ENCODE peak calls at places on chromosome 19, in ten cellular contexts. S is astrocyte; H is body of pancreas; U is fibroblast of lung; W is left ventricle myocardium inferior; C is OCI-LY7; B is CD4-positive, alpha-beta T cell; O is lung; G is caudate nucleus; F is neuronal stem cell. A is an unnamed sample.

GRCh38 chr19:34480971-34481821 is at the start of gene WTIP:
- DNase-seq in S (peak), H (peak), U (peak), W (peak), C (no peak), B (no peak), O (peak), G (no peak), F (peak), A (no peak)

GRCh38 chr19:48873476-48874308 is 1.5 kb downstream of the PPP1R15A start:
- DNase-seq in S (no peak), H (no peak), U (no peak), W (no peak), C (no peak), B (no peak), O (no peak), G (no peak), F (no peak), A (no peak)

GRCh38 chr19:44816301-44816700 is 7.4 kb downstream of the BCAM start:
- DNase-seq in S (no peak), H (no peak), U (no peak), W (no peak), C (no peak), B (no peak), O (no peak), G (no peak), F (no peak), A (no peak)

GRCh38 chr19:3723883-3724282 is 15.7 kb downstream of the TJP3 start:
- DNase-seq in S (no peak), H (no peak), U (no peak), W (no peak), C (no peak), B (no peak), O (no peak), G (no peak), F (no peak), A (no peak)

GRCh38 chr19:1373534-1374249 is 10.0 kb upstream of the NDUFS7 start:
- DNase-seq in S (no peak), H (peak), U (peak), W (peak), C (no peak), B (no peak), O (no peak), G (no peak), F (no peak), A (no peak)

GRCh38 chr19:38656171-38656981 is 8.9 kb downstream of the ACTN4 start:
- DNase-seq in S (peak), H (no peak), U (peak), W (no peak), C (no peak), B (no peak), O (no peak), G (peak), F (no peak), A (no peak)

GRCh38 chr19:2534374-2535050 is 58.6 kb downstream of the GADD45B start:
- DNase-seq in S (no peak), H (no peak), U (no peak), W (no peak), C (no peak), B (no peak), O (no peak), G (no peak), F (no peak), A (no peak)

GRCh38 chr19:35500611-35501010 is 10.3 kb upstream of the KRTDAP start:
- DNase-seq in S (no peak), H (no peak), U (no peak), W (no peak), C (no peak), B (no peak), O (no peak), G (no peak), F (no peak), A (no peak)

GRCh38 chr19:30091856-30092255 is 149.8 kb downstream of the URI1 start:
- DNase-seq in S (no peak), H (no peak), U (no peak), W (no peak), C (no peak), B (no peak), O (no peak), G (no peak), F (no peak), A (no peak)

GRCh38 chr19:31274964-31275319 is 74.3 kb downstream of the TSHZ3 start:
- DNase-seq in S (no peak), H (no peak), U (no peak), W (no peak), C (no peak), B (no peak), O (no peak), G (no peak), F (no peak), A (no peak)

GRCh38 chr19:37227996-37228395 is 10.0 kb downstream of the ZNF383 start:
- DNase-seq in S (no peak), H (peak), U (no peak), W (no peak), C (peak), B (no peak), O (no peak), G (no peak), F (no peak), A (peak)

GRCh38 chr19:21604941-21605548 is 99.6 kb downstream of the ZNF429 start:
- DNase-seq in S (peak), H (peak), U (peak), W (no peak), C (no peak), B (no peak), O (no peak), G (no peak), F (no peak), A (no peak)

GRCh38 chr19:2949939-2950285 is 5.1 kb upstream of the ZNF77 start:
- DNase-seq in S (peak), H (peak), U (no peak), W (no peak), C (peak), B (no peak), O (peak), G (no peak), F (no peak), A (no peak)

GRCh38 chr19:1181606-1182005 is 7.5 kb upstream of the SBNO2 start:
- DNase-seq in S (no peak), H (peak), U (no peak), W (no peak), C (no peak), B (no peak), O (peak), G (no peak), F (no peak), A (no peak)

GRCh38 chr19:49145485-49146407 is 9.4 kb downstream of the HRC start:
- DNase-seq in S (peak), H (peak), U (peak), W (peak), C (peak), B (peak), O (peak), G (peak), F (peak), A (peak)

GRCh38 chr19:49672131-49672919 is 4.7 kb upstream of the PRMT1 start:
- DNase-seq in S (peak), H (peak), U (peak), W (peak), C (peak), B (peak), O (peak), G (peak), F (no peak), A (peak)

GRCh38 chr19:4575978-4576933 is 16.8 kb upstream of the SEMA6B start:
- DNase-seq in S (peak), H (peak), U (peak), W (peak), C (peak), B (peak), O (peak), G (no peak), F (no peak), A (peak)

GRCh38 chr19:7516878-7517277 is 975 bp downstream of the ZNF358 start:
- DNase-seq in S (no peak), H (no peak), U (no peak), W (no peak), C (no peak), B (no peak), O (no peak), G (no peak), F (no peak), A (no peak)

GRCh38 chr19:7242601-7243258 is 51.5 kb downstream of the INSR start:
- DNase-seq in S (peak), H (no peak), U (peak), W (no peak), C (peak), B (no peak), O (no peak), G (no peak), F (no peak), A (no peak)

GRCh38 chr19:19459707-19460251 is 54.3 kb downstream of the GATAD2A start:
- DNase-seq in S (peak), H (peak), U (peak), W (peak), C (peak), B (peak), O (no peak), G (no peak), F (no peak), A (peak)

GRCh38 chr19:44573183-44573582 is 40.2 kb upstream of the IGSF23 start:
- DNase-seq in S (no peak), H (no peak), U (no peak), W (no peak), C (no peak), B (no peak), O (no peak), G (no peak), F (no peak), A (no peak)

GRCh38 chr19:45934551-45935230 is 20.1 kb upstream of the NANOS2 start:
- DNase-seq in S (no peak), H (no peak), U (no peak), W (no peak), C (no peak), B (no peak), O (no peak), G (no peak), F (no peak), A (no peak)

GRCh38 chr19:33177417-33177976 is 16.6 kb upstream of the LRP3 start:
- DNase-seq in S (no peak), H (peak), U (no peak), W (no peak), C (no peak), B (peak), O (no peak), G (no peak), F (no peak), A (no peak)

GRCh38 chr19:48445256-48445605 is 552 bp upstream of the GRWD1 start:
- DNase-seq in S (peak), H (peak), U (peak), W (no peak), C (no peak), B (no peak), O (no peak), G (peak), F (no peak), A (no peak)

GRCh38 chr19:2618611-2619010 is 83.9 kb downstream of the GNG7 start:
- DNase-seq in S (peak), H (peak), U (peak), W (peak), C (peak), B (peak), O (peak), G (no peak), F (no peak), A (peak)

GRCh38 chr19:1941146-1942077 is at the start of gene CSNK1G2:
- DNase-seq in S (no peak), H (no peak), U (no peak), W (no peak), C (no peak), B (no peak), O (peak), G (no peak), F (no peak), A (no peak)

GRCh38 chr19:49324801-49325491 is at the start of gene SLC6A16:
- DNase-seq in S (no peak), H (no peak), U (no peak), W (no peak), C (no peak), B (no peak), O (peak), G (no peak), F (no peak), A (no peak)

GRCh38 chr19:46972301-46972700 is 47.3 kb upstream of the NPAS1 start:
- DNase-seq in S (no peak), H (no peak), U (peak), W (no peak), C (no peak), B (no peak), O (no peak), G (no peak), F (no peak), A (no peak)

GRCh38 chr19:46639356-46640061 is 3.5 kb upstream of the GNG8 start:
- DNase-seq in S (peak), H (peak), U (peak), W (peak), C (no peak), B (no peak), O (no peak), G (no peak), F (no peak), A (no peak)

DNA sequence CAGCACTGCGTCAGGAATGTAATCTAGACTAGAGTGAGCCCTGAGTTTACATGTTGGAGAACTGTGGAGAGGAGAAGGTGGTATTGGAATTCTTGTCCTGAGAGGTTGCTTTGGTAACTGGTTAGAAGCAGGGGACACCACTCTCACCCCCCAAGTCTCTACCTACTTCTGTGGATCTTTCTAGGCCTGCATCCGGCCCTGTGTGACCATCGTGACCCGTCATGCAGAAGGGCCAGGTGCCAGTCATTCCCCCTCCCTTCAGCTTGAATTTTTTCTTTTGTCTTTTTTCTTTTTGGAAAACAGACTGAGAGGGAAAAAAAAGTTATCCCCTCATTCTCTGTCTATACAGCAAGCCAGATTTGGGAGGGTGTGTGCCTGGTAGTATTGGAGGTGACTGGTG is 31.8 kb downstream of the NFIX start:
- DNase-seq in S (no peak), H (no peak), U (no peak), W (no peak), C (no peak), B (no peak), O (no peak), G (no peak), F (no peak), A (no peak)
- H3K27ac ChIP-seq in S (peak), H (peak), U (peak), W (peak), C (no peak), B (no peak), O (peak), G (peak), F (no peak), A (no peak)

GRCh38 chr19:56838930-56839664 is 1.4 kb downstream of the PEG3 start:
- DNase-seq in S (peak), H (peak), U (peak), W (peak), C (no peak), B (no peak), O (peak), G (peak), F (peak), A (no peak)

GRCh38 chr19:56842421-56842820 is 1.9 kb upstream of the PEG3 start:
- DNase-seq in S (no peak), H (no peak), U (no peak), W (no peak), C (no peak), B (no peak), O (no peak), G (no peak), F (no peak), A (no peak)

GRCh38 chr19:56841194-56841546 is 644 bp upstream of the PEG3 start:
- DNase-seq in S (no peak), H (no peak), U (no peak), W (no peak), C (no peak), B (no peak), O (no peak), G (no peak), F (no peak), A (no peak)

GRCh38 chr19:56839665-56840451 is 668 bp downstream of the PEG3 start:
- DNase-seq in S (no peak), H (peak), U (peak), W (peak), C (no peak), B (no peak), O (peak), G (peak), F (peak), A (no peak)

GRCh38 chr19:56840452-56841193 is at the start of the genes PEG3 and ZIM2:
- DNase-seq in S (no peak), H (peak), U (peak), W (peak), C (no peak), B (no peak), O (no peak), G (peak), F (peak), A (no peak)
- H3K27ac ChIP-seq in S (no peak), H (peak), U (no peak), W (peak), C (no peak), B (no peak), O (no peak), G (peak), F (peak), A (no peak)

GRCh38 chr19:13696839-13697238 is 67.5 kb upstream of the MRI1 start:
- DNase-seq in S (no peak), H (no peak), U (no peak), W (no peak), C (no peak), B (no peak), O (no peak), G (no peak), F (no peak), A (no peak)
- H3K27ac ChIP-seq in S (no peak), H (no peak), U (no peak), W (no peak), C (no peak), B (no peak), O (no peak), G (no peak), F (no peak), A (no peak)

DNA sequence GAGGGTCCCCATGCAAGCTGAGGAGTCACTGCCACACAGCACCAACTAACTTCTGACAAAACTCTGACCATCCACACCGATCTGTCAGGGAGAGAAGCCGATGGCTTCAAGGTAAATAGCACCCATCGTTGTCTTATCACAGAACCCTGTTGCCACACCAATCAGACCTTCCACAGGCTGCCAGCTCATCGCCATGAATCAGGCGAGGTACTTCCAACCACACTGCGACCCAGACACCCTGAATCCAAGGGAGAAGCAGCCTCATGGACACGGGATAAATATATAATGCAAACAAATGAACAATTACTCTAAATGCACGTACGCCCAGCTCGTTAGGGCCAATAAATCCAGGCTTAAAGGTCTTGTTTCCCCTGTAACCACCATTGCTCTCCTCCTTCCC is 20.8 kb downstream of the RANBP3 start:
- DNase-seq in S (peak), H (no peak), U (no peak), W (no peak), C (no peak), B (no peak), O (no peak), G (no peak), F (no peak), A (no peak)
- H3K27ac ChIP-seq in S (no peak), H (peak), U (no peak), W (peak), C (no peak), B (no peak), O (no peak), G (no peak), F (no peak), A (no peak)

GRCh38 chr19:16121967-16122366 is 10.3 kb downstream of the RAB8A start:
- DNase-seq in S (no peak), H (no peak), U (no peak), W (no peak), C (no peak), B (no peak), O (no peak), G (no peak), F (no peak), A (no peak)
- H3K27ac ChIP-seq in S (no peak), H (no peak), U (no peak), W (no peak), C (no peak), B (no peak), O (no peak), G (no peak), F (no peak), A (no peak)

DNA sequence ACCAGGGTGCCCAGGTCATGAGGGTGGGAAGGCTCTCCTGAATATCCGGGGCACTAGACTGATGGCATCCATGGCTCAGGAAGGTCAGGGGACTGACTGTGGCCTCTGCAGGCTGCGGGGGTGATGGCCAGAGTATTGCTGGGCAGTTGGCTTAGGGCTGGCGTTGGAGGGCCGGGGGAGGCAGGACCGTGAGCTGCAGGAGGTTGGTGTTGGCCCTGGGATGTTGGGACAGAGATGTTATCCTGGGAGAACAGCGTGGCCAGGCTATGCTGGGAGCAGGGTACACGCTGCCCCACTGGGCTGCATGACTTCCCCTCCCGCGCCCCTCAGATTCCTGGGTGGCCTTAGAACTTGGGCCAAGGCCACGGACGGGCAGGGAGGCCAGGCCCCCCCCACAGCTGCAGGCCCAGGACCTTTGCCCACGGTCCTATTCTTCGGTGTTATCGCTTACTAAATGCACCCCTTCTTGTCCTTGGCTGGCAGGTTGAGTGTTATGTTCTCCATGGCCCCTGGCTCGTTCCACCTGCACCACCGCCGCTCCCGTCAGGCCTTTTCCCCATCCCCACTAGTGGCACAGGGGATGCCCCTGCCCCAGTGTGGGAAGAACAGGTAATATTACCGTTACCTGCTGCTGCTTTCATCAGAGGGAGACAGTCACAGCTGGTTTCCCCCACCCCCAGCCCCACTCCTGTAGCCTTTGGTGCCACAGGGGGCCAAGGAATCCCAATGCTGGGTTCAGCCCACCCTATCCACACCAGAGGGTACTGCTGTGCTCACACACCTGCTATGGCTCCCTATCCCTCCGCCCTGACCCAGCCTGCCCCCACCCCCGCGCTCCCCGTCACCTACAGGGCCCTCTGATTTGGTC is 3.2 kb upstream of the ISYNA1 start:
- DNase-seq in S (no peak), H (no peak), U (no peak), W (no peak), C (no peak), B (no peak), O (no peak), G (no peak), F (no peak), A (no peak)
- H3K27ac ChIP-seq in S (no peak), H (peak), U (no peak), W (no peak), C (no peak), B (peak), O (no peak), G (no peak), F (no peak), A (no peak)

DNA sequence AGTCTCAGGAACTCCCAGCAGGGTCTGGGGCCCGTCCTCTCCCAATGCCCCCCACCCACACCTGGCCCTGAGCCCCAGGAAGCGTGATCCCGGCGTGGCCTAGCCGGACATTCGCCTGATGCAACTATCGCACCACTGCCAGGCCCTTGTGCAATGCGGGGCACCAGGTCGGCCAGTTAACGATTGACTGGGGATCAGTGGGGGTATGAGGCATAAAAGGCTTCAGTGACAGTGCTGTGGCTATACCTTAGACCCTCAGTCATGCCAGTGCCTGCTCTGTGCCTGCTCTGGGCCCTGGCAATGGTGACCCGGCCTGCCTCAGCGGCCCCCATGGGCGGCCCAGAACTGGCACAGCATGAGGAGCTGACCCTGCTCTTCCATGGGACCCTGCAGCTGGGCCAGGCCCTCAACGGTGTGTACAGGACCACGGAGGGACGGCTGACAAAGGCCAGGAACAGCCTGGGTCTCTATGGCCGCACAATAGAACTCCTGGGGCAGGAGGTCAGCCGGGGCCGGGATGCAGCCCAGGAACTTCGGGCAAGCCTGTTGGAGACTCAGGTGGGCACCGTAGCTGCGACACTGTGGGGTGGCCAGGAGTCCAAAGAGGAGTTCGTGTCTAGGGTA is at the start of gene ANGPTL8:
- DNase-seq in S (no peak), H (no peak), U (no peak), W (no peak), C (no peak), B (no peak), O (no peak), G (no peak), F (no peak), A (no peak)
- H3K27ac ChIP-seq in S (no peak), H (no peak), U (no peak), W (no peak), C (no peak), B (no peak), O (no peak), G (no peak), F (no peak), A (no peak)

A was measured in CD8-positive, alpha-beta memory T cell.